ENCODE peak calls at places on chromosomes 12 and 14, in five cellular contexts. X, H, I, Z and J are unnamed samples.

GRCh38 chr12:62862259-62862881 is 72.6 kb downstream of the PPM1H start:
- DNase-seq in X (no peak), I (no peak), H (no peak), Z (no peak), J (no peak)

GRCh38 chr14:101121399-101122113 is 218.0 kb upstream of the RTL1 start:
- DNase-seq in H (no peak), Z (peak; percentile 28), I (no peak), X (no peak), J (peak; percentile 50)

GRCh38 chr12:49942921-49943662 is 7.4 kb upstream of the AQP2 start:
- DNase-seq in I (no peak), X (no peak), Z (peak; percentile 82), H (no peak), J (peak; percentile 51)

GRCh38 chr12:102374190-102374589 is 106.2 kb downstream of the IGF1 start:
- DNase-seq in I (no peak), H (no peak), X (no peak), Z (no peak), J (no peak)

GRCh38 chr14:78153069-78153351 is 17.2 kb upstream of the NRXN3 start:
- DNase-seq in X (no peak), H (no peak), Z (no peak), I (no peak), J (no peak)

GRCh38 chr12:117847371-117847770 is 121.4 kb downstream of the KSR2 start:
- DNase-seq in X (no peak), Z (no peak), H (no peak), I (no peak), J (no peak)

GRCh38 chr12:4477133-4477532 is 31.5 kb upstream of the FGF6 start:
- DNase-seq in I (no peak), X (no peak), Z (no peak), H (no peak), J (no peak)

GRCh38 chr14:77307099-77307496 is 13.6 kb downstream of the POMT2 start:
- DNase-seq in I (no peak), H (no peak), Z (no peak), X (peak; percentile 55), J (no peak)

GRCh38 chr12:93540506-93540905 is 32.0 kb upstream of the SOCS2 start:
- DNase-seq in I (no peak), X (no peak), H (no peak), Z (no peak), J (no peak)

GRCh38 chr14:72476657-72477499 is 417.0 kb downstream of the DPF3 start:
- DNase-seq in Z (peak; percentile 76), H (no peak), X (no peak), I (peak; percentile 8), J (no peak)

GRCh38 chr14:65910108-65910507 is 497.6 kb downstream of the FUT8 start:
- DNase-seq in Z (no peak), I (no peak), X (no peak), H (no peak), J (no peak)

GRCh38 chr14:102055181-102055901 is 31.5 kb downstream of the HSP90AA1 start:
- DNase-seq in H (no peak), X (no peak), Z (peak; percentile 86), I (no peak), J (no peak)

GRCh38 chr14:105180598-105181528 is at the start of gene NUDT14:
- DNase-seq in Z (peak; percentile 94), I (peak; percentile 86), H (no peak), X (peak; percentile 24), J (no peak)

GRCh38 chr12:24617471-24617870 is 331.4 kb downstream of the BCAT1 start:
- DNase-seq in H (no peak), I (no peak), Z (peak; percentile 68), X (no peak), J (no peak)

GRCh38 chr12:30630378-30631285 is 65.0 kb downstream of the IPO8 start:
- DNase-seq in Z (no peak), I (no peak), H (no peak), X (no peak), J (no peak)

GRCh38 chr12:109744991-109745942 is 31.6 kb downstream of the FAM222A start:
- DNase-seq in H (no peak), I (no peak), X (no peak), Z (peak; percentile 28), J (peak; percentile 18)

GRCh38 chr12:126144603-126145002 is 1079.4 kb downstream of the AACS start:
- DNase-seq in H (no peak), Z (no peak), I (no peak), X (no peak), J (no peak)

GRCh38 chr14:24233538-24233866 is 773 bp downstream of the GMPR2 start:
- DNase-seq in X (no peak), Z (peak; percentile 42), I (no peak), H (no peak), J (no peak)

GRCh38 chr12:29566441-29566840 is 69.0 kb upstream of the OVCH1 start:
- DNase-seq in H (no peak), Z (no peak), I (no peak), X (no peak), J (no peak)

GRCh38 chr12:46549527-46550265 is 177.1 kb upstream of the SLC38A2 start:
- DNase-seq in H (no peak), I (no peak), Z (no peak), X (no peak), J (no peak)

GRCh38 chr14:22797017-22797917 is 18.0 kb downstream of the SLC7A7 start:
- DNase-seq in H (no peak), Z (peak; percentile 63), I (no peak), X (no peak), J (no peak)